ENCODE peak calls at places on chromosomes 12 and 14, in ten cellular contexts. One of them, this sample, is unnamed.

GRCh38 chr14:96940009-96940408 is 142.8 kb downstream of the VRK1 start:
- DNase-seq in T-helper 9 cell: no peak
- DNase-seq in thyroid gland: no peak
- DNase-seq in iPS-NIHi11: peak
- DNase-seq in right cardiac atrium: no peak
- DNase-seq in amniotic stem cell: no peak
- DNase-seq in B cell: no peak
- DNase-seq in coronary artery: no peak
- DNase-seq in activated B cell treated with CpG ODN at 0.5 μM for 24 hours: no peak
- DNase-seq in ecto neural progenitor cell: peak
- DNase-seq in this sample: no peak

GRCh38 chr12:43480591-43480990 is 71.4 kb downstream of the ADAMTS20 start:
- DNase-seq in T-helper 9 cell: no peak
- DNase-seq in thyroid gland: no peak
- DNase-seq in iPS-NIHi11: no peak
- DNase-seq in right cardiac atrium: no peak
- DNase-seq in amniotic stem cell: no peak
- DNase-seq in B cell: no peak
- DNase-seq in coronary artery: no peak
- DNase-seq in activated B cell treated with CpG ODN at 0.5 μM for 24 hours: no peak
- DNase-seq in ecto neural progenitor cell: no peak
- DNase-seq in this sample: no peak

GRCh38 chr12:130826151-130826801 is 12.8 kb downstream of the STX2 start:
- DNase-seq in T-helper 9 cell: peak
- DNase-seq in thyroid gland: no peak
- DNase-seq in iPS-NIHi11: peak
- DNase-seq in right cardiac atrium: peak
- DNase-seq in amniotic stem cell: no peak
- DNase-seq in B cell: peak
- DNase-seq in coronary artery: peak
- DNase-seq in activated B cell treated with CpG ODN at 0.5 μM for 24 hours: peak
- DNase-seq in ecto neural progenitor cell: peak
- DNase-seq in this sample: no peak

GRCh38 chr12:6444704-6445688 is at the start of gene CD27:
- DNase-seq in T-helper 9 cell: no peak
- DNase-seq in thyroid gland: peak
- DNase-seq in iPS-NIHi11: no peak
- DNase-seq in right cardiac atrium: no peak
- DNase-seq in amniotic stem cell: no peak
- DNase-seq in B cell: no peak
- DNase-seq in coronary artery: no peak
- DNase-seq in activated B cell treated with CpG ODN at 0.5 μM for 24 hours: no peak
- DNase-seq in ecto neural progenitor cell: no peak
- DNase-seq in this sample: no peak

GRCh38 chr14:32559595-32559994 is 230.5 kb downstream of the AKAP6 start:
- DNase-seq in T-helper 9 cell: no peak
- DNase-seq in thyroid gland: no peak
- DNase-seq in iPS-NIHi11: no peak
- DNase-seq in right cardiac atrium: no peak
- DNase-seq in amniotic stem cell: no peak
- DNase-seq in B cell: no peak
- DNase-seq in coronary artery: no peak
- DNase-seq in activated B cell treated with CpG ODN at 0.5 μM for 24 hours: no peak
- DNase-seq in ecto neural progenitor cell: no peak
- DNase-seq in this sample: no peak

GRCh38 chr14:23121401-23121800 is 2.3 kb upstream of the CEBPE start:
- DNase-seq in T-helper 9 cell: no peak
- DNase-seq in thyroid gland: no peak
- DNase-seq in iPS-NIHi11: no peak
- DNase-seq in right cardiac atrium: no peak
- DNase-seq in amniotic stem cell: no peak
- DNase-seq in B cell: peak
- DNase-seq in coronary artery: no peak
- DNase-seq in activated B cell treated with CpG ODN at 0.5 μM for 24 hours: peak
- DNase-seq in ecto neural progenitor cell: peak
- DNase-seq in this sample: no peak

GRCh38 chr14:101352567-101352966 is 208.7 kb upstream of the DIO3 start:
- DNase-seq in T-helper 9 cell: no peak
- DNase-seq in thyroid gland: no peak
- DNase-seq in iPS-NIHi11: no peak
- DNase-seq in right cardiac atrium: no peak
- DNase-seq in amniotic stem cell: no peak
- DNase-seq in B cell: no peak
- DNase-seq in coronary artery: peak
- DNase-seq in activated B cell treated with CpG ODN at 0.5 μM for 24 hours: no peak
- DNase-seq in ecto neural progenitor cell: peak
- DNase-seq in this sample: no peak

GRCh38 chr12:11648514-11649412 is 711 bp upstream of the ETV6 start:
- DNase-seq in T-helper 9 cell: peak
- DNase-seq in thyroid gland: peak
- DNase-seq in iPS-NIHi11: peak
- DNase-seq in right cardiac atrium: peak
- DNase-seq in amniotic stem cell: peak
- DNase-seq in B cell: peak
- DNase-seq in coronary artery: peak
- DNase-seq in activated B cell treated with CpG ODN at 0.5 μM for 24 hours: peak
- DNase-seq in ecto neural progenitor cell: peak
- DNase-seq in this sample: peak

GRCh38 chr14:94498215-94498614 is 11.1 kb downstream of the SERPINA12 start:
- DNase-seq in T-helper 9 cell: no peak
- DNase-seq in thyroid gland: no peak
- DNase-seq in iPS-NIHi11: no peak
- DNase-seq in right cardiac atrium: no peak
- DNase-seq in amniotic stem cell: no peak
- DNase-seq in B cell: no peak
- DNase-seq in coronary artery: no peak
- DNase-seq in activated B cell treated with CpG ODN at 0.5 μM for 24 hours: no peak
- DNase-seq in ecto neural progenitor cell: no peak
- DNase-seq in this sample: no peak

GRCh38 chr12:89544730-89545184 is 18.9 kb upstream of the POC1B start:
- DNase-seq in T-helper 9 cell: no peak
- DNase-seq in thyroid gland: peak
- DNase-seq in iPS-NIHi11: peak
- DNase-seq in right cardiac atrium: peak
- DNase-seq in amniotic stem cell: no peak
- DNase-seq in B cell: no peak
- DNase-seq in coronary artery: no peak
- DNase-seq in activated B cell treated with CpG ODN at 0.5 μM for 24 hours: no peak
- DNase-seq in ecto neural progenitor cell: peak
- DNase-seq in this sample: peak

GRCh38 chr12:89962648-89963047 is 254.0 kb upstream of the ATP2B1 start:
- DNase-seq in T-helper 9 cell: no peak
- DNase-seq in thyroid gland: no peak
- DNase-seq in iPS-NIHi11: no peak
- DNase-seq in right cardiac atrium: no peak
- DNase-seq in amniotic stem cell: no peak
- DNase-seq in B cell: no peak
- DNase-seq in coronary artery: no peak
- DNase-seq in activated B cell treated with CpG ODN at 0.5 μM for 24 hours: no peak
- DNase-seq in ecto neural progenitor cell: no peak
- DNase-seq in this sample: no peak

GRCh38 chr14:73058923-73059311 is 583 bp downstream of the RBM25 start:
- DNase-seq in T-helper 9 cell: no peak
- DNase-seq in thyroid gland: peak
- DNase-seq in iPS-NIHi11: peak
- DNase-seq in right cardiac atrium: no peak
- DNase-seq in amniotic stem cell: no peak
- DNase-seq in B cell: no peak
- DNase-seq in coronary artery: no peak
- DNase-seq in activated B cell treated with CpG ODN at 0.5 μM for 24 hours: no peak
- DNase-seq in ecto neural progenitor cell: no peak
- DNase-seq in this sample: peak

GRCh38 chr12:133130808-133131128 is 341 bp downstream of the ZNF10 start:
- DNase-seq in T-helper 9 cell: peak
- DNase-seq in thyroid gland: peak
- DNase-seq in iPS-NIHi11: peak
- DNase-seq in right cardiac atrium: peak
- DNase-seq in amniotic stem cell: no peak
- DNase-seq in B cell: peak
- DNase-seq in coronary artery: peak
- DNase-seq in activated B cell treated with CpG ODN at 0.5 μM for 24 hours: no peak
- DNase-seq in ecto neural progenitor cell: no peak
- DNase-seq in this sample: peak

GRCh38 chr12:81329088-81329487 is 251.2 kb downstream of the ACSS3 start:
- DNase-seq in T-helper 9 cell: no peak
- DNase-seq in thyroid gland: no peak
- DNase-seq in iPS-NIHi11: peak
- DNase-seq in right cardiac atrium: no peak
- DNase-seq in amniotic stem cell: no peak
- DNase-seq in B cell: no peak
- DNase-seq in coronary artery: no peak
- DNase-seq in activated B cell treated with CpG ODN at 0.5 μM for 24 hours: no peak
- DNase-seq in ecto neural progenitor cell: peak
- DNase-seq in this sample: no peak

GRCh38 chr12:108798551-108799221 is 58.7 kb downstream of the SSH1 start:
- DNase-seq in T-helper 9 cell: no peak
- DNase-seq in thyroid gland: no peak
- DNase-seq in iPS-NIHi11: no peak
- DNase-seq in right cardiac atrium: peak
- DNase-seq in amniotic stem cell: no peak
- DNase-seq in B cell: no peak
- DNase-seq in coronary artery: no peak
- DNase-seq in activated B cell treated with CpG ODN at 0.5 μM for 24 hours: no peak
- DNase-seq in ecto neural progenitor cell: no peak
- DNase-seq in this sample: no peak

GRCh38 chr12:92696240-92696639 is 6.5 kb upstream of the PLEKHG7 start:
- DNase-seq in T-helper 9 cell: no peak
- DNase-seq in thyroid gland: no peak
- DNase-seq in iPS-NIHi11: no peak
- DNase-seq in right cardiac atrium: peak
- DNase-seq in amniotic stem cell: no peak
- DNase-seq in B cell: no peak
- DNase-seq in coronary artery: no peak
- DNase-seq in activated B cell treated with CpG ODN at 0.5 μM for 24 hours: no peak
- DNase-seq in ecto neural progenitor cell: no peak
- DNase-seq in this sample: no peak

GRCh38 chr14:100159865-100160533 is 554 bp upstream of the DEGS2 start:
- DNase-seq in T-helper 9 cell: no peak
- DNase-seq in thyroid gland: no peak
- DNase-seq in iPS-NIHi11: no peak
- DNase-seq in right cardiac atrium: no peak
- DNase-seq in amniotic stem cell: no peak
- DNase-seq in B cell: no peak
- DNase-seq in coronary artery: no peak
- DNase-seq in activated B cell treated with CpG ODN at 0.5 μM for 24 hours: no peak
- DNase-seq in ecto neural progenitor cell: no peak
- DNase-seq in this sample: no peak

GRCh38 chr12:122187466-122187865 is 4.5 kb downstream of the LRRC43 start:
- DNase-seq in T-helper 9 cell: no peak
- DNase-seq in thyroid gland: no peak
- DNase-seq in iPS-NIHi11: no peak
- DNase-seq in right cardiac atrium: no peak
- DNase-seq in amniotic stem cell: no peak
- DNase-seq in B cell: no peak
- DNase-seq in coronary artery: no peak
- DNase-seq in activated B cell treated with CpG ODN at 0.5 μM for 24 hours: no peak
- DNase-seq in ecto neural progenitor cell: no peak
- DNase-seq in this sample: no peak

GRCh38 chr14:81565441-81566290 is 32.0 kb upstream of the SEL1L start:
- DNase-seq in T-helper 9 cell: no peak
- DNase-seq in thyroid gland: peak
- DNase-seq in iPS-NIHi11: peak
- DNase-seq in right cardiac atrium: no peak
- DNase-seq in amniotic stem cell: no peak
- DNase-seq in B cell: no peak
- DNase-seq in coronary artery: no peak
- DNase-seq in activated B cell treated with CpG ODN at 0.5 μM for 24 hours: no peak
- DNase-seq in ecto neural progenitor cell: no peak
- DNase-seq in this sample: no peak

GRCh38 chr12:104975621-104976343 is 10.3 kb upstream of the NOPCHAP1 start:
- DNase-seq in T-helper 9 cell: no peak
- DNase-seq in thyroid gland: no peak
- DNase-seq in iPS-NIHi11: no peak
- DNase-seq in right cardiac atrium: no peak
- DNase-seq in amniotic stem cell: peak
- DNase-seq in B cell: no peak
- DNase-seq in coronary artery: no peak
- DNase-seq in activated B cell treated with CpG ODN at 0.5 μM for 24 hours: no peak
- DNase-seq in ecto neural progenitor cell: no peak
- DNase-seq in this sample: no peak

GRCh38 chr12:666766-667308 is 3.6 kb upstream of the NINJ2 start:
- DNase-seq in T-helper 9 cell: no peak
- DNase-seq in thyroid gland: no peak
- DNase-seq in iPS-NIHi11: no peak
- DNase-seq in right cardiac atrium: no peak
- DNase-seq in amniotic stem cell: no peak
- DNase-seq in B cell: no peak
- DNase-seq in coronary artery: no peak
- DNase-seq in activated B cell treated with CpG ODN at 0.5 μM for 24 hours: no peak
- DNase-seq in ecto neural progenitor cell: no peak
- DNase-seq in this sample: no peak

GRCh38 chr12:81699572-81699971 is 59.6 kb downstream of the PPFIA2 start:
- DNase-seq in T-helper 9 cell: no peak
- DNase-seq in thyroid gland: no peak
- DNase-seq in iPS-NIHi11: no peak
- DNase-seq in right cardiac atrium: no peak
- DNase-seq in amniotic stem cell: no peak
- DNase-seq in B cell: no peak
- DNase-seq in coronary artery: no peak
- DNase-seq in activated B cell treated with CpG ODN at 0.5 μM for 24 hours: no peak
- DNase-seq in ecto neural progenitor cell: no peak
- DNase-seq in this sample: no peak

GRCh38 chr12:29149691-29150382 is 759 bp downstream of the FAR2 start:
- DNase-seq in T-helper 9 cell: no peak
- DNase-seq in thyroid gland: no peak
- DNase-seq in iPS-NIHi11: peak
- DNase-seq in right cardiac atrium: peak
- DNase-seq in amniotic stem cell: no peak
- DNase-seq in B cell: peak
- DNase-seq in coronary artery: no peak
- DNase-seq in activated B cell treated with CpG ODN at 0.5 μM for 24 hours: no peak
- DNase-seq in ecto neural progenitor cell: peak
- DNase-seq in this sample: no peak

GRCh38 chr12:4960030-4960429 is 50.3 kb downstream of the KCNA1 start:
- DNase-seq in T-helper 9 cell: no peak
- DNase-seq in thyroid gland: peak
- DNase-seq in iPS-NIHi11: peak
- DNase-seq in right cardiac atrium: peak
- DNase-seq in amniotic stem cell: no peak
- DNase-seq in B cell: no peak
- DNase-seq in coronary artery: no peak
- DNase-seq in activated B cell treated with CpG ODN at 0.5 μM for 24 hours: no peak
- DNase-seq in ecto neural progenitor cell: no peak
- DNase-seq in this sample: no peak

GRCh38 chr12:120367924-120368788 is 808 bp downstream of the MSI1 start:
- DNase-seq in T-helper 9 cell: no peak
- DNase-seq in thyroid gland: no peak
- DNase-seq in iPS-NIHi11: peak
- DNase-seq in right cardiac atrium: no peak
- DNase-seq in amniotic stem cell: no peak
- DNase-seq in B cell: no peak
- DNase-seq in coronary artery: no peak
- DNase-seq in activated B cell treated with CpG ODN at 0.5 μM for 24 hours: no peak
- DNase-seq in ecto neural progenitor cell: peak
- DNase-seq in this sample: no peak

GRCh38 chr14:94009767-94010166 is 12.7 kb downstream of the CCDC197 start:
- DNase-seq in T-helper 9 cell: no peak
- DNase-seq in thyroid gland: peak
- DNase-seq in iPS-NIHi11: peak
- DNase-seq in right cardiac atrium: no peak
- DNase-seq in amniotic stem cell: peak
- DNase-seq in B cell: no peak
- DNase-seq in coronary artery: no peak
- DNase-seq in activated B cell treated with CpG ODN at 0.5 μM for 24 hours: no peak
- DNase-seq in ecto neural progenitor cell: no peak
- DNase-seq in this sample: no peak

GRCh38 chr12:82805812-82806497 is 119.2 kb downstream of the TMTC2 start:
- DNase-seq in T-helper 9 cell: no peak
- DNase-seq in thyroid gland: no peak
- DNase-seq in iPS-NIHi11: no peak
- DNase-seq in right cardiac atrium: no peak
- DNase-seq in amniotic stem cell: no peak
- DNase-seq in B cell: no peak
- DNase-seq in coronary artery: no peak
- DNase-seq in activated B cell treated with CpG ODN at 0.5 μM for 24 hours: no peak
- DNase-seq in ecto neural progenitor cell: no peak
- DNase-seq in this sample: no peak

GRCh38 chr12:5027436-5027835 is 16.2 kb upstream of the KCNA5 start:
- DNase-seq in T-helper 9 cell: no peak
- DNase-seq in thyroid gland: no peak
- DNase-seq in iPS-NIHi11: no peak
- DNase-seq in right cardiac atrium: no peak
- DNase-seq in amniotic stem cell: no peak
- DNase-seq in B cell: no peak
- DNase-seq in coronary artery: no peak
- DNase-seq in activated B cell treated with CpG ODN at 0.5 μM for 24 hours: no peak
- DNase-seq in ecto neural progenitor cell: no peak
- DNase-seq in this sample: no peak